ENCODE peak calls at places on chromosomes 12 and 14, in eight cellular contexts. E is body of pancreas, W is transverse colon, L is choroid plexus epithelial cell, K is neural progenitor cell, H is esophagus squamous epithelium, D is IMR-90, P is astrocyte of the spinal cord. Z is an unnamed sample.

GRCh38 chr12:57902371-57903042 is 38.9 kb upstream of the ATP23 start:
- DNase-seq in E (no peak), W (no peak), L (peak; percentile 64), K (no peak), H (no peak), D (peak; percentile 45), P (peak; percentile 33), Z (no peak)

GRCh38 chr12:27595231-27595642 is 71.2 kb downstream of the PPFIBP1 start:
- DNase-seq in E (peak; percentile 73), W (peak; percentile 10), L (peak; percentile 95), K (peak; percentile 82), H (no peak), D (peak; percentile 89), P (peak; percentile 91), Z (no peak)

GRCh38 chr12:62816624-62817023 is 118.3 kb downstream of the PPM1H start:
- DNase-seq in E (no peak), W (no peak), L (no peak), K (no peak), H (no peak), D (no peak), P (no peak), Z (no peak)

GRCh38 chr14:78967111-78967809 is 797.1 kb downstream of the NRXN3 start:
- DNase-seq in E (no peak), W (no peak), L (peak; percentile 54), K (no peak), H (no peak), D (peak; percentile 85), P (peak; percentile 46), Z (no peak)

GRCh38 chr12:29707846-29708245 is 75.9 kb downstream of the TMTC1 start:
- DNase-seq in E (no peak), W (no peak), L (peak; percentile 70), K (no peak), H (no peak), D (no peak), P (no peak), Z (no peak)

GRCh38 chr12:64890873-64891468 is 66.5 kb downstream of the TBC1D30 start:
- DNase-seq in E (peak; percentile 9), W (no peak), L (peak; percentile 78), K (peak; percentile 79), H (no peak), D (peak; percentile 70), P (peak; percentile 67), Z (peak; percentile 46)

GRCh38 chr14:54856152-54856551 is 46.5 kb downstream of the GCH1 start:
- DNase-seq in E (no peak), W (no peak), L (no peak), K (no peak), H (no peak), D (no peak), P (no peak), Z (no peak)

GRCh38 chr12:114480309-114481199 is 74.6 kb upstream of the TBX5 start:
- DNase-seq in E (no peak), W (no peak), L (peak; percentile 17), K (peak; percentile 38), H (no peak), D (peak; percentile 56), P (no peak), Z (no peak)

GRCh38 chr14:73913256-73913655 is 26.6 kb downstream of the ZNF410 start:
- DNase-seq in E (no peak), W (no peak), L (peak; percentile 77), K (no peak), H (no peak), D (peak; percentile 77), P (peak; percentile 55), Z (no peak)

GRCh38 chr12:95173392-95174251 is 43.6 kb downstream of the FGD6 start:
- DNase-seq in E (peak; percentile 88), W (peak; percentile 65), L (peak; percentile 96), K (no peak), H (no peak), D (peak; percentile 91), P (peak; percentile 83), Z (no peak)

GRCh38 chr12:130254476-130255276 is 83.0 kb upstream of the PIWIL1 start:
- DNase-seq in E (peak; percentile 71), W (no peak), L (no peak), K (peak; percentile 20), H (no peak), D (no peak), P (no peak), Z (no peak)

DNA sequence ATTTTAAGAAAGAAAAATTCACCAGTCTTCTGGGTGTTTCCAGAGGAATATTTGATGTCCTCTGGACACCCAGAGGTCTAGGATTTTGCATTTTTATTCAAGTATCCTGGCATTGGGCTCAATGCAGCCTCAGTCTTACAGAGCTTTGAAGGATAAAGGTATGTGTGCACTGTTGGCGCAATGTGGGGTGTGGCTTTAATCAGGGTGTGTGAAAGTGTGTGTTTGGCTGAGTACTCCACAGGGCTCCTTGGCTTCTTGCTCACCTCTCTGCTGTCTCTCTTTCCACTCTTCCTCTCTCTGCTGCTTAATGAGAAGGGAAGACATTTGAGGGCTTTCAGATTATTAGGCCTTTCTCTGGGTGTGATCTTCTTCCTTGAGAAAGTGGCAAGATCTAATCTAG is 193.3 kb upstream of the CCND2 start:
- DNase-seq in E (no peak), W (peak; percentile 29), L (no peak), K (no peak), H (no peak), D (no peak), P (no peak), Z (no peak)
- TF ChIP-seq CTCF in E (no peak), W (no peak), L (no peak), K (no peak), H (no peak), D (no peak), P (no peak), Z (no peak)

GRCh38 chr12:6458281-6459003 is 6.6 kb downstream of the TAPBPL start:
- DNase-seq in E (no peak), W (no peak), L (no peak), K (no peak), H (no peak), D (no peak), P (no peak), Z (no peak)
- TF ChIP-seq CTCF in E (no peak), W (no peak), L (no peak), K (no peak), H (no peak), D (no peak), P (no peak), Z (no peak)

DNA sequence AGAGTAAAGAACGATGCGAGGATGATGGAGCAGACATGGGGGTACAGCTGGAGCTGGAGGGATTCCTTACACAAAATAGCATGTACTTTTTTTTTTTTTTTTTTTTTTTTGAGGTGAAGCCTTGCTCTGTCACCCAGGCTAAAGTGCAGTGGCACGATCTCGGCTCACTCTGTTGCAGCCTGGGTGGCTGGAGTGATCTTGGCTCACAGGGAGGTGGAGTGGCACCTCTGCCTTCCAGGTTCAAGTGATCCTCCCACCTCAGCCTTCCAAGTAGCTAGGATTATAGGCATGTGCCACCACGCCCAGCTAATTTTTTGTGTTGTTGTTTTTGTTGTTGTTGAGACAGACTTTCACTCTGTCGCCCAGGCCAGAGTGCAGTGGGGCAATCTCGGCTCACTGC is 5.1 kb upstream of the RASAL1 start:
- DNase-seq in E (no peak), W (no peak), L (no peak), K (no peak), H (no peak), D (no peak), P (no peak), Z (no peak)
- TF ChIP-seq CTCF in E (no peak), W (no peak), L (no peak), K (no peak), H (no peak), D (no peak), P (no peak), Z (no peak)

DNA sequence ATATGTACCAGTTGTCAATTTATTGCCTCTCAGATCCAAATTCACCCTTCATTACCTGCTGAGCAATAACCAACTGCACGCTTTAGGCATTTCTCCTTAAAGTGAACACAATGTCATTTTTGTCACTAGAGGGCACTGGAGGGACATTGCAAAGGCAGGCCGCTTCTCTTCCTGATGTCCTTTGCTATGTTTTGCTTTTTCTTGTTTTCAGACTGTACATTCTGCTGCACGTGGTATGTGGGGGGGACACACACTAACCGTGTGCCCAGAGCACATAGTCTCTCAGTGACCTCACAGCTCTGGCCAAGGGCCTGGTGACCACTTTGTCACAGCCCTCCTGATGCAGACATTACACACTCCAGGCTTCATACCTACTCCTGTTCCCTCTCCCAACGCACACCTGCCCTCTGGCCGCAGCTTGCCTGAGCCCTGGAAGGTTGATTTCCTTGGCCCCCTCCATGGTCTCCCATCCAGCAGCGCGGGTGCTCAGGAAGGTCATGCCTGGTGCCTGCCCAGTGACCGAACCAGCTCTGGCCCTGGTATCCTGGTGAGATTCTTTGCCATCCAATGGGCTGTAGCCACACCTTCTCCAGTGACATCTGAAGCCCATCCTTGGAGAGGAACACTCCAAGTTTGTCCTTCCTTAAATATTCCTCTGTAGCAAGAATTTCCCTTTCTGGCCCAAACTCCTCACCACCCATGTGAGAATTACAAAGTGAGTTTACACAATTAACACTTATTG is 39.9 kb downstream of the MYO1H start:
- DNase-seq in E (peak; percentile 3), W (no peak), L (peak; percentile 44), K (peak; percentile 57), H (no peak), D (peak; percentile 13), P (peak; percentile 8), Z (no peak)
- TF ChIP-seq CTCF in E (peak; percentile 41), W (peak; percentile 46), L (peak; percentile 48), K (peak; percentile 63), H (peak; percentile 26), D (peak; percentile 47), P (peak; percentile 43), Z (peak; percentile 46)

GRCh38 chr12:99822273-99822672 is 162.5 kb downstream of the ANKS1B start:
- DNase-seq in E (no peak), W (no peak), L (no peak), K (no peak), H (no peak), D (no peak), P (no peak), Z (no peak)
- TF ChIP-seq CTCF in E (no peak), W (no peak), L (no peak), K (peak; percentile 27), H (no peak), D (no peak), P (no peak), Z (no peak)

GRCh38 chr12:13982010-13982409 is 608 bp upstream of the GRIN2B start:
- DNase-seq in E (no peak), W (peak; percentile 15), L (no peak), K (peak; percentile 85), H (no peak), D (no peak), P (no peak), Z (no peak)
- TF ChIP-seq CTCF in E (no peak), W (peak; percentile 33), L (no peak), K (peak; percentile 92), H (no peak), D (no peak), P (peak; percentile 39), Z (peak; percentile 45)

DNA sequence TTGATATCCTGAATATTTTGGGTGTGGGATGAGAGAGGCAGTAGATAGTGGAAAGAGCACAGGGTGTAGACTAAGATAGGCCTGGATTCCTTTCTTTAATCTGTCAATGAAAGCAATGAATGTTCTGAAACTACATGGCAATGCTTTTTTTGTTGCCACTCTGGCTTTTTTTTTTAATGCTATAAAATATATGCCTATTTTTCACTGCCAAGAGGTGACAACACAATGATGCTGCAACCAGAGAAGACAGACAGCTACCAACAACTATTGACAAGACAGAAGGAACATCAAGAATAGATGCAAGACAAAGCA is 9.4 kb downstream of the ANG start:
- DNase-seq in E (no peak), W (no peak), L (no peak), K (no peak), H (no peak), D (no peak), P (no peak), Z (no peak)
- TF ChIP-seq CTCF in E (no peak), W (no peak), L (no peak), K (no peak), H (no peak), D (no peak), P (no peak), Z (no peak)